ENCODE peak calls at places on chromosome 12, in five cellular contexts. One of them, this sample, is unnamed.

GRCh38 chr12:28776913-28777312 is 372.2 kb upstream of the FAR2 start:
- DNase-seq in hepatocyte: no peak
- DNase-seq in HCT116: no peak
- DNase-seq in PC-3: no peak
- DNase-seq in tibial nerve: no peak
- DNase-seq in this sample: no peak

GRCh38 chr12:29655861-29656260 is 127.9 kb downstream of the TMTC1 start:
- DNase-seq in hepatocyte: no peak
- DNase-seq in HCT116: no peak
- DNase-seq in PC-3: no peak
- DNase-seq in tibial nerve: no peak
- DNase-seq in this sample: no peak

GRCh38 chr12:54412786-54413185 is 6.3 kb downstream of the ITGA5 start:
- DNase-seq in hepatocyte: no peak
- DNase-seq in HCT116: no peak
- DNase-seq in PC-3: no peak
- DNase-seq in tibial nerve: no peak
- DNase-seq in this sample: no peak

GRCh38 chr12:55499810-55500252 is 7.7 kb downstream of the OR6C68 start:
- DNase-seq in hepatocyte: peak
- DNase-seq in HCT116: no peak
- DNase-seq in PC-3: no peak
- DNase-seq in tibial nerve: no peak
- DNase-seq in this sample: no peak

GRCh38 chr12:68940731-68941130 is 7.8 kb upstream of the CPM start:
- DNase-seq in hepatocyte: no peak
- DNase-seq in HCT116: no peak
- DNase-seq in PC-3: no peak
- DNase-seq in tibial nerve: no peak
- DNase-seq in this sample: no peak

GRCh38 chr12:40336573-40337199 is 111.9 kb downstream of the LRRK2 start:
- DNase-seq in hepatocyte: peak
- DNase-seq in HCT116: no peak
- DNase-seq in PC-3: peak
- DNase-seq in tibial nerve: no peak
- DNase-seq in this sample: no peak

GRCh38 chr12:11797317-11797913 is 147.9 kb downstream of the ETV6 start:
- DNase-seq in hepatocyte: no peak
- DNase-seq in HCT116: no peak
- DNase-seq in PC-3: no peak
- DNase-seq in tibial nerve: no peak
- DNase-seq in this sample: peak

GRCh38 chr12:52726451-52726850 is 23.1 kb upstream of the KRT77 start:
- DNase-seq in hepatocyte: no peak
- DNase-seq in HCT116: no peak
- DNase-seq in PC-3: peak
- DNase-seq in tibial nerve: no peak
- DNase-seq in this sample: no peak

GRCh38 chr12:21354641-21355040 is 18.1 kb upstream of the IAPP start:
- DNase-seq in hepatocyte: no peak
- DNase-seq in HCT116: no peak
- DNase-seq in PC-3: no peak
- DNase-seq in tibial nerve: no peak
- DNase-seq in this sample: no peak

GRCh38 chr12:100168562-100168961 is 25.9 kb upstream of the BLTP3B start:
- DNase-seq in hepatocyte: no peak
- DNase-seq in HCT116: no peak
- DNase-seq in PC-3: peak
- DNase-seq in tibial nerve: no peak
- DNase-seq in this sample: no peak

GRCh38 chr12:86186449-86186848 is 69.7 kb downstream of the MGAT4C start:
- DNase-seq in hepatocyte: no peak
- DNase-seq in HCT116: no peak
- DNase-seq in PC-3: peak
- DNase-seq in tibial nerve: no peak
- DNase-seq in this sample: no peak

GRCh38 chr12:50401383-50402155 is 884 bp downstream of the LARP4 start:
- DNase-seq in hepatocyte: peak
- DNase-seq in HCT116: no peak
- DNase-seq in PC-3: peak
- DNase-seq in tibial nerve: peak
- DNase-seq in this sample: no peak

DNA sequence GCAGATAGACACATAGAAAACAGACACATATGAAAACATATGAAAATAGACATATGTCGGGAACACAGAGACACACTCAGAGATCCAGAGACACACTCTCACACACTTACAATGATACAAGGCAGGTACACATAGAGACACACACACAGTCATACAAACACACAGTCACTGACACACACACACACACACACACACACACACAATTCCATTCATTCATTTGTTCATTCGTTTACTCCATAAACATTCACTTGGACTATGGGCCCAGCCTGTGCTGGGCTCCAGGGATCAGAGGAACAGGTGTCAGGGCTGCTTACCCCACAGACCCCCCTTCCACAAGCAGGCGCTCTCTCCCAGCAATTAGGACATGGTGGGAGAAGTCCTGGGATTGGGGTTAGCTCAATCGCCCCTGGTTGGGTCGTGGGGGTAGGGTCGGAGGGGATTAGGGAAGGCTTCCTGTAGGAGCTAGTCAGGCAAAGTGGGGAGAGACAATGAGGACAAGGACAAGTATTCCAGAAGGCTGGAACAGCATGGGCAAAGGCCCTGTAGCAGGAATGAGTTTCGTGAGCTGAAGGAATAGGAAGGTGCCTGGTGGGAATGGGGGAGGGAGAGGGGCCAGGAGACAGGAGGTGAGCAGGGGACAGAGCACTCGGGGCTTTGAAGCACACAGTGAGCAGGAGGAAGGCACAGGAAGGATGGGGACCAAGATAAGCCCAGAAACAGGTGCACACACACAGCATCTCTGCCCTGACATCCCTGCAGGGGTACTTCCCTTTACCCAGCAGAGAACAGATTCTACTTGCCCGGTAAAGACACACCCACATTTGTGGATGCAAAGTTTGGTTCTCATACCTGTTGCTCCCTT is 6.5 kb downstream of the RASAL1 start:
- DNase-seq in hepatocyte: no peak
- DNase-seq in HCT116: no peak
- DNase-seq in PC-3: no peak
- DNase-seq in tibial nerve: no peak
- DNase-seq in this sample: no peak
- TF ChIP-seq CTCF in hepatocyte: no peak
- TF ChIP-seq CTCF in HCT116: no peak
- TF ChIP-seq CTCF in PC-3: no peak
- TF ChIP-seq CTCF in tibial nerve: no peak
- TF ChIP-seq CTCF in this sample: no peak

GRCh38 chr12:122981587-122982493 is 1.4 kb downstream of the ARL6IP4 start:
- DNase-seq in hepatocyte: no peak
- DNase-seq in HCT116: no peak
- DNase-seq in PC-3: no peak
- DNase-seq in tibial nerve: no peak
- DNase-seq in this sample: no peak

GRCh38 chr12:122981036-122981471 is 573 bp downstream of the ARL6IP4 start:
- DNase-seq in hepatocyte: peak
- DNase-seq in HCT116: no peak
- DNase-seq in PC-3: peak
- DNase-seq in tibial nerve: no peak
- DNase-seq in this sample: no peak

GRCh38 chr12:122982963-122983788 is 2.7 kb downstream of the ARL6IP4 start:
- DNase-seq in hepatocyte: no peak
- DNase-seq in HCT116: no peak
- DNase-seq in PC-3: no peak
- DNase-seq in tibial nerve: no peak
- DNase-seq in this sample: no peak

GRCh38 chr12:122983789-122984515 is 3.5 kb downstream of the ARL6IP4 start:
- DNase-seq in hepatocyte: no peak
- DNase-seq in HCT116: no peak
- DNase-seq in PC-3: no peak
- DNase-seq in tibial nerve: no peak
- DNase-seq in this sample: no peak

DNA sequence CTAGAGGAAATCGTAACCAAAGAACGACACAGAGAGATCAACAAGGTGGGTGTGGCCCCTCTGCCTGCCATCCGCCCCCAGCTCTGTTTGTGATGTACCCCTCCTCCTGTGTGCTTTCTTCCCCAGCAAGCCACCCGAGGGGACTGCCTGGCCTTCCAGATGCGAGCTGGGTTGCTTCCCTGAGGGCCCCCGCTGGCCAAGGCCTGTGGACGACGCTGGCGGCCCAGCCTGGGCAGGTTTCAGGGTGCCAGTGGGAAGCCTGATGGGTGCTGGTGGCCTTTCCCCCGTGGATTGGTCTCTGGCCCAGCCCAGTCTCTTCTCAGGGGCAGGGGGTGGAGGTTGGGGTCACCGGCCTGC is 2.0 kb downstream of the ARL6IP4 start:
- DNase-seq in hepatocyte: no peak
- DNase-seq in HCT116: no peak
- DNase-seq in PC-3: no peak
- DNase-seq in tibial nerve: no peak
- DNase-seq in this sample: no peak
- H3K4me3 ChIP-seq in hepatocyte: no peak
- H3K4me3 ChIP-seq in HCT116: no peak
- H3K4me3 ChIP-seq in PC-3: peak
- H3K4me3 ChIP-seq in tibial nerve: no peak
- H3K4me3 ChIP-seq in this sample: peak

DNA sequence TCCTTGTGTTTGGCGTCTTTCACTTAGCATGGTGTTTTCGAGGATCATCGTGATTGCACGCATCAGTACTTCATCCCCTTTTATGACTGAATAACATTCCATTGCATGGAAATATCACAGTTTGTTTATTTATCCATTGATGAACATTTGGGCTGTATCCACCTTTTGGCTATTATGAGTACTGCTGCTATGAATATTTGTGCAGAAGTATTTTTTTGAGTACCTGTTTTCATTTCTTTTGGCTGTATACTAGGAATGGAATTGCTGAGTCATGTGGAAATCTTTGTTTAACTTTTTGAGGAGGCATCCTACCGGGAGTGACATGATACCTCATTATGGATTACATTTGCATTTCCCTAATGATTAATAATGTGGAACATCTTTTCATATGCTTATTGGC is 66.4 kb downstream of the WNK1 start:
- DNase-seq in hepatocyte: no peak
- DNase-seq in HCT116: no peak
- DNase-seq in PC-3: peak
- DNase-seq in tibial nerve: no peak
- DNase-seq in this sample: no peak
- TF ChIP-seq CTCF in hepatocyte: no peak
- TF ChIP-seq CTCF in HCT116: no peak
- TF ChIP-seq CTCF in PC-3: peak
- TF ChIP-seq CTCF in tibial nerve: no peak
- TF ChIP-seq CTCF in this sample: no peak

GRCh38 chr12:12893438-12893837 is 2.1 kb downstream of the GPRC5A start:
- DNase-seq in hepatocyte: no peak
- DNase-seq in HCT116: no peak
- DNase-seq in PC-3: no peak
- DNase-seq in tibial nerve: no peak
- DNase-seq in this sample: no peak

GRCh38 chr12:12892670-12893290 is 1.4 kb downstream of the GPRC5A start:
- DNase-seq in hepatocyte: no peak
- DNase-seq in HCT116: no peak
- DNase-seq in PC-3: peak
- DNase-seq in tibial nerve: no peak
- DNase-seq in this sample: no peak

GRCh38 chr12:12890815-12891645 is at the start of gene GPRC5A:
- DNase-seq in hepatocyte: peak
- DNase-seq in HCT116: peak
- DNase-seq in PC-3: peak
- DNase-seq in tibial nerve: peak
- DNase-seq in this sample: peak

GRCh38 chr12:12890492-12890814 is 909 bp upstream of the GPRC5A start:
- DNase-seq in hepatocyte: no peak
- DNase-seq in HCT116: no peak
- DNase-seq in PC-3: no peak
- DNase-seq in tibial nerve: no peak
- DNase-seq in this sample: no peak

GRCh38 chr12:12891646-12892355 is 439 bp downstream of the GPRC5A start:
- DNase-seq in hepatocyte: no peak
- DNase-seq in HCT116: no peak
- DNase-seq in PC-3: no peak
- DNase-seq in tibial nerve: no peak
- DNase-seq in this sample: no peak
- H3K4me3 ChIP-seq in hepatocyte: peak
- H3K4me3 ChIP-seq in HCT116: peak
- H3K4me3 ChIP-seq in PC-3: peak
- H3K4me3 ChIP-seq in tibial nerve: peak
- H3K4me3 ChIP-seq in this sample: peak

GRCh38 chr12:110224379-110225304 is 56.4 kb upstream of the ATP2A2 start:
- DNase-seq in hepatocyte: peak
- DNase-seq in HCT116: no peak
- DNase-seq in PC-3: peak
- DNase-seq in tibial nerve: peak
- DNase-seq in this sample: peak
- TF ChIP-seq CTCF in hepatocyte: peak
- TF ChIP-seq CTCF in HCT116: peak
- TF ChIP-seq CTCF in PC-3: peak
- TF ChIP-seq CTCF in tibial nerve: peak
- TF ChIP-seq CTCF in this sample: peak

DNA sequence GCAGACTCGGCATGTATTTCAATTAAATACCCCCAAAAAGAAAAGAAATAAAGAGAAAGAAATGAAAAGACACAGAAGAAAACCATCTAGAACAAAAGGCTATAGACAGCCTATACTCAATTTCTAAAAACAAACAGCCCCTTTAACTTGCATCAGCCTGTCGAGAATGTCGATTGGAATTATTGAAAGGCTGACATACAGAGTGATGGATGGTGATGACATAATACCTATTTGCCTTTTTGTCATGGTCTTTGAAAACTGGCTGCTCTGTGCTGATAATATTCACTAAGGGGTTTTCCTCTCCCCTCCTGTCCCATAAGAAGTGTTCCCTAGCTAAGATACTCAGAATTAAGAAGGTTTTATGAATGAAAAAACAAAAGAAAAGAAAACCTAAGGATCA is 393.7 kb downstream of the SOX5 start:
- DNase-seq in hepatocyte: no peak
- DNase-seq in HCT116: no peak
- DNase-seq in PC-3: no peak
- DNase-seq in tibial nerve: no peak
- DNase-seq in this sample: no peak
- H3K4me3 ChIP-seq in hepatocyte: no peak
- H3K4me3 ChIP-seq in HCT116: no peak
- H3K4me3 ChIP-seq in PC-3: no peak
- H3K4me3 ChIP-seq in tibial nerve: no peak
- H3K4me3 ChIP-seq in this sample: no peak

GRCh38 chr12:3882896-3883564 is 9.8 kb upstream of the PARP11 start:
- DNase-seq in hepatocyte: peak
- DNase-seq in HCT116: peak
- DNase-seq in PC-3: peak
- DNase-seq in tibial nerve: no peak
- DNase-seq in this sample: no peak
- TF ChIP-seq CTCF in hepatocyte: peak
- TF ChIP-seq CTCF in HCT116: peak
- TF ChIP-seq CTCF in PC-3: peak
- TF ChIP-seq CTCF in tibial nerve: no peak
- TF ChIP-seq CTCF in this sample: peak